ENCODE peak calls at places on chromosomes 16 and 17, in ten cellular contexts. S, Z, D, V, I, K, G, N, M and E are unnamed samples.

GRCh38 chr16:35510701-35511100 is 2051.3 kb downstream of the TP53TG3F start:
- DNase-seq in S (no peak), Z (no peak), D (no peak), V (no peak), I (no peak), K (no peak), G (no peak), N (no peak), M (no peak), E (no peak)

GRCh38 chr17:57899822-57900221 is 50.0 kb upstream of the MRPS23 start:
- DNase-seq in S (no peak), Z (no peak), D (no peak), V (no peak), I (no peak), K (peak; percentile 68), G (no peak), N (no peak), M (peak; percentile 83), E (peak; percentile 72)

GRCh38 chr17:38454528-38454927 is 26.3 kb downstream of the ARHGAP23 start:
- DNase-seq in S (peak; percentile 84), Z (no peak), D (no peak), V (peak; percentile 80), I (no peak), K (peak; percentile 84), G (no peak), N (peak; percentile 49), M (peak; percentile 63), E (peak; percentile 93)

GRCh38 chr17:74796211-74796610 is 20.1 kb upstream of the NAT9 start:
- DNase-seq in S (no peak), Z (no peak), D (no peak), V (no peak), I (no peak), K (no peak), G (no peak), N (no peak), M (no peak), E (no peak)

GRCh38 chr16:19601083-19601976 is 45.8 kb downstream of the VPS35L start:
- DNase-seq in S (peak; percentile 47), Z (peak; percentile 47), D (no peak), V (peak; percentile 60), I (peak; percentile 56), K (no peak), G (peak; percentile 75), N (peak; percentile 36), M (no peak), E (no peak)

GRCh38 chr16:58011652-58012051 is 10.4 kb downstream of the USB1 start:
- DNase-seq in S (no peak), Z (peak; percentile 41), D (no peak), V (no peak), I (no peak), K (no peak), G (no peak), N (no peak), M (no peak), E (no peak)

GRCh38 chr16:31427441-31428276 is 501 bp downstream of the COX6A2 start:
- DNase-seq in S (peak; percentile 93), Z (no peak), D (no peak), V (peak; percentile 8), I (peak; percentile 61), K (no peak), G (peak; percentile 55), N (no peak), M (peak; percentile 60), E (no peak)

GRCh38 chr17:75487351-75488070 is 27.8 kb downstream of the CASKIN2 start:
- DNase-seq in S (no peak), Z (no peak), D (no peak), V (no peak), I (no peak), K (no peak), G (no peak), N (no peak), M (no peak), E (no peak)

DNA sequence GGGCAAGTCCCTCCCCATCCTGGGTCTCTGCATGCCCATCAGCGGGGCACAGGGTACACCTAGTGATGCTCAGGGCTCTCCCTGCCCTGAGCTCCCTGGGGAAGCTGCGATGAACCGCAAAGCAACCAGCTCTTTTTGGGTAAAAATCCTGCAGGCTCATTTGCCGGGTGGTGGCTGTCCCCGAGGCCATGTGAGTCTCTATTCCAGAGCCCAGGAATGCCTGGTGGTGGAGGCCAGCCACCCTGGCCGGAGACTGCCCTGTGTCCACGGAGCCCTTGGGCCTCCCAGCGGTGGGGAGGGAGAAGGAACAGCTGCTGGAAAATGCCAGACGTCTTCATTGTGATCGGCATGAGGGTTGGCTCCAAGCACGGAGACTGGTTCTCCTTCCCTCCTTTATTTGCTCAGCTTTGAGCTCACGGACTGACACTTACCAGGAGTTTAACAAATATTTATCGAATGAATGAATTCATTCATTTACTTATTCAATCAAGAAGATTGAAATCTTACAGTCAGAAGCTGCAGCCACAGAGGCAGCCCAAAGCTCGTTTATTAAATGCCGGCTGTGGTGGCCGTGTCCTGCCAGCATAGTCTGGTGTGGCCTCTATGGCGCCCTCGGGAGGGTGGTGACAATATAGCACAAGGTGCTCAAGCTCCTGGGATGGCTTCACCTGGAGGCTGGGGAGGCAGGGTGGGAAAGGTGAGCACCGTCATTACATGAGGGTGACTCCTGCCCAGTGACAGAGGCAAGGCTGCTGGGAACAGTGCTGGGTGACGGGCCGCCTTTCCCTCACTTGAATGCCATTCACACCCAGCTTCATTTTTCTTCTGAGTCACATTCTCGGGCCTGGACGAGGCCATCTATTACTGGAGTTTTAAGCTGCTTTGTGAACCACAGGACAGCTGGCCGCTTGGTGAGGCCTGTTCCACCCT is 31.1 kb upstream of the JPH3 start:
- DNase-seq in S (peak; percentile 71), Z (peak; percentile 59), D (no peak), V (peak; percentile 51), I (peak; percentile 85), K (peak; percentile 52), G (peak; percentile 89), N (peak; percentile 42), M (peak; percentile 81), E (no peak)
- TF ChIP-seq POLR2AphosphoS5 in S (no peak), Z (no peak), D (no peak), V (no peak), I (no peak), K (peak; percentile 77), G (no peak), N (no peak), M (no peak), E (no peak)

GRCh38 chr17:66492080-66492479 is 189.7 kb downstream of the PRKCA start:
- DNase-seq in S (peak; percentile 36), Z (no peak), D (no peak), V (no peak), I (no peak), K (no peak), G (no peak), N (no peak), M (no peak), E (no peak)

GRCh38 chr17:66495035-66495434 is 192.6 kb downstream of the PRKCA start:
- DNase-seq in S (no peak), Z (no peak), D (no peak), V (no peak), I (no peak), K (no peak), G (no peak), N (no peak), M (no peak), E (no peak)

GRCh38 chr17:66494023-66494803 is 191.8 kb downstream of the PRKCA start:
- DNase-seq in S (no peak), Z (no peak), D (no peak), V (peak; percentile 66), I (no peak), K (no peak), G (no peak), N (peak; percentile 61), M (no peak), E (no peak)

GRCh38 chr17:66492500-66493123 is 190.2 kb downstream of the PRKCA start:
- DNase-seq in S (peak; percentile 54), Z (no peak), D (no peak), V (no peak), I (no peak), K (no peak), G (no peak), N (no peak), M (no peak), E (no peak)

DNA sequence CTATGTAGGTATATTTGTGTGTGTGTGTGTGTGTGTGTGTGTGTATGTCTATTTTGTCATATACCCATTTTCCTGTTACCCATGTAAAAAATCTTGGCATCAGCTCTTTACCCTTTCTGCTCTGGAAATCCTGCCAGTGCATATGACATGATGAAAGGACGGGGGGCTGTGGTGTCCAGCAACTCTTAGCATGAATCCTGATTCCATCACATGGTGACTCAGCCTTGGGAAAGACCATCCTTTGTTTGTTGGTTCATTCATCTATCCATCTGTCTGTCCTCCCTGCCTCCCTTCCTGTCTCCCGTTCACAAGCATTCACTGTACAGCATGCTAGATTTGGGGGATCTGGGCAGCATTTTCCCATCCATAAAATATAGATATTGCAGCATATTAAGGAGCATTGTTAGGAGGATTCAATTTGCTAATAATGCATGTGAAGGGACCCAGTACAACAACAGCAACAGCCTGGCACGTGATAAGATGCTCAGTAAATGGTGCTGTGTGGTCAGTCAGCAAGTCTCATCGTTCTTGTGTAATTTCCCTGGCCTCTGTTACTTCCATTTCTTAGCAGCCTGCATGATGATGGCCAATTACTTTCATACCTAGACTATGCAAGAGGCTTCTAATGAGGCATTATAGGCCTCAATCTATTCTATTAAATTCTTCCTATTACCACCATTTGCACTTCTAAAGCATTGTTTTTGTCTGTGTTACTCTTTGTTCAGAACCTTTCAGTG is 191.0 kb downstream of the PRKCA start:
- DNase-seq in S (no peak), Z (no peak), D (no peak), V (peak; percentile 27), I (no peak), K (no peak), G (no peak), N (no peak), M (no peak), E (no peak)
- TF ChIP-seq POLR2AphosphoS5 in S (peak; percentile 47), Z (no peak), D (no peak), V (no peak), I (no peak), K (no peak), G (no peak), N (no peak), M (no peak), E (no peak)

DNA sequence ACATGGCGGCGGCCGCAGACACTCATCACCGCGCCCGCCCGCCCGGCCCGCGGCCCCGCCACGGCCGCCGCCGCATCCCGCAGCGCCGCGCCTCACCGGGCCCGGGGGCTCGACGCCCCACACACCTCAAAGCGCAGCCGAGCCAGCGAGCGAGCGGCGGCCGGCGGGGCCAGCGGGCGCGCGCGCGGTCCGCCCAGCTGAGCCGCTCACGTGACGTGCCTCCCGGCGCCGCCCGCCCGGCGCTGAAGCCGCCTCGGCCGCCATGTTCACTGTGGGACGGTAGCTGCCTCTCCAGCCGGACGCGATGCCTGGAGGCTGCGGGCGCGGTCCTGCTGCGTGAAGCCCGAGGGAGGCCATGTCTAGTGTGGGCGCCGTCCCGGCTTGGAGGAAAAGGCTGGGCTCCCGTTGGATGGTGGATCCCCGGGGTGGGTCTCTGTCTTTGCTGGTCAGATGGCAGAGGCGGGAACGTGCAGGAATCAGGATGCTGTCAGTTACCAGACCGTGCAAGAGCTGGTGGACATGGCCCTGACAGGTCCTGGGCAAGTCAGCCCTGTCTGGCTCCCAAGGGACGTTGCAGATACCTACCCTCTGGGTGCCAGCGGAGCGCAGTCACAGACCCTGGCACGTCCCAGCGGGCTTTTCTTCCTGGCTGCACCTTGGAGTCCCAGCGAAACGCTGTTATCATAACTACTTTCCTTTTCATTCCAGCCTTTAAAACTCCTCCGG is at the start of gene USP31:
- DNase-seq in S (peak; percentile 92), Z (peak; percentile 96), D (peak; percentile 78), V (peak; percentile 96), I (peak; percentile 92), K (peak; percentile 97), G (peak; percentile 98), N (peak; percentile 86), M (peak; percentile 95), E (peak; percentile 95)
- TF ChIP-seq POLR2AphosphoS5 in S (no peak), Z (no peak), D (no peak), V (no peak), I (no peak), K (peak; percentile 86), G (peak; percentile 23), N (peak; percentile 42), M (peak; percentile 71), E (peak; percentile 78)

GRCh38 chr17:82241183-82241925 is 12.5 kb downstream of the SLC16A3 start:
- DNase-seq in S (peak; percentile 76), Z (peak; percentile 78), D (no peak), V (peak; percentile 85), I (no peak), K (peak; percentile 66), G (no peak), N (no peak), M (peak; percentile 69), E (no peak)
- TF ChIP-seq POLR2AphosphoS5 in S (peak; percentile 59), Z (peak; percentile 47), D (peak; percentile 60), V (no peak), I (no peak), K (no peak), G (no peak), N (peak; percentile 46), M (no peak), E (no peak)